ENCODE peak calls at places on chromosomes 3 and 15, in seven cellular contexts. B, C, W, N, U, D and T are unnamed samples.

GRCh38 chr15:65086680-65087111 is 10.2 kb downstream of the KBTBD13 start:
- DNase-seq in U (peak), D (no peak), W (no peak), N (no peak), C (no peak), B (peak), T (no peak)

GRCh38 chr3:52095990-52096775 is 39.8 kb upstream of the DUSP7 start:
- DNase-seq in D (no peak), C (no peak), U (peak), W (no peak), N (no peak), B (no peak), T (no peak)

GRCh38 chr15:98440917-98441316 is 207.4 kb upstream of the IGF1R start:
- DNase-seq in N (no peak), U (no peak), B (no peak), W (no peak), C (no peak), D (no peak), T (peak)

GRCh38 chr15:31831596-31831995 is 198.7 kb upstream of the CHRNA7 start:
- DNase-seq in D (no peak), C (no peak), W (no peak), U (no peak), B (no peak), N (no peak), T (no peak)

GRCh38 chr3:10515396-10515795 is 10.0 kb upstream of the ATP2B2 start:
- DNase-seq in N (no peak), U (no peak), D (no peak), W (no peak), C (no peak), B (no peak), T (no peak)

GRCh38 chr15:68806220-68807105 is 14.2 kb downstream of the ANP32A start:
- DNase-seq in C (no peak), B (no peak), N (no peak), D (no peak), U (no peak), W (no peak), T (no peak)

GRCh38 chr3:5151586-5151985 is 29.5 kb downstream of the ARL8B start:
- DNase-seq in U (no peak), W (no peak), B (no peak), D (no peak), C (no peak), N (no peak), T (no peak)

GRCh38 chr3:8239718-8240698 is 261.6 kb upstream of the LMCD1 start:
- DNase-seq in U (peak), B (peak), N (no peak), C (peak), D (peak), W (peak), T (peak)

GRCh38 chr3:195097331-195098255 is 173.4 kb downstream of the XXYLT1 start:
- DNase-seq in N (no peak), U (peak), B (no peak), D (no peak), W (peak), C (no peak), T (peak)

GRCh38 chr3:157789162-157789561 is 285.9 kb upstream of the VEPH1 start:
- DNase-seq in B (no peak), C (no peak), U (peak), N (no peak), W (no peak), D (no peak), T (no peak)

GRCh38 chr3:134796313-134797079 is 1.4 kb downstream of the EPHB1 start:
- DNase-seq in D (no peak), W (peak), U (peak), B (no peak), N (no peak), C (no peak), T (no peak)

GRCh38 chr3:124694486-124694885 is 35.8 kb upstream of the UMPS start:
- DNase-seq in N (no peak), D (no peak), C (no peak), W (no peak), B (no peak), U (peak), T (no peak)

DNA sequence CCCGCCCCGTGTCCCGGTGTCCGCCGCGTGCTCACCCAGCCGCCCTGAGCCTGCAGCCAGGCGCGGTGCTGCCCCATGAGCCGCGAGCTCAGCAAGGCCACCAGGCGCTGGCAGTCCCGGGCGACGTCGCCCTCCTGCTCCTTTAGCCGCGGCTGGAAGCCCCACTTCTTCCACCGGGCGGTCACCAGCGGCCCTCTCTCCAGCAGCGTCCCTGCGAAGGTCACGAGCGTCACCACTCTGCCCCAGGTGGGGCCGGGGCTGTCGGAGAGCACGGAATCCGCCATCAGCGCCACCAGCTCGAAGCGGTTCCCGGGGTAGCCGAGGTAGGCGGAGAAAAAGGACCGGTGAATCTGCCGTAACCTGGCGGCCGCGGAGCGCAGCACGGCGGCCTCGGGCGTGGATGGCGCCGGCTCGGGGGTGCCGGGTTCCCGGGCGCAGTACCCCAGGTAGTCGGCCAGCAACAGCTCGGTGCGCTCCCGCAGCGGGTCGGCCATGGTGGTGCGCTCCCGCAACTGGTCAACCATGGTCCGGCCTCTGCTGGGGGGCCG is 298 bp downstream of the BCL2L10 start:
- DNase-seq in B (no peak), N (no peak), U (no peak), W (no peak), D (no peak), C (peak), T (peak)
- H3K4me3 ChIP-seq in B (peak), N (no peak), U (peak), W (peak), D (peak), C (peak), T (peak)

GRCh38 chr15:94131875-94132274 is 99.5 kb upstream of the MCTP2 start:
- DNase-seq in D (no peak), B (no peak), W (no peak), U (no peak), N (no peak), C (no peak), T (no peak)
- TF ChIP-seq CTCF in D (no peak), B (no peak), W (no peak), U (peak), N (no peak), C (peak), T (no peak)

DNA sequence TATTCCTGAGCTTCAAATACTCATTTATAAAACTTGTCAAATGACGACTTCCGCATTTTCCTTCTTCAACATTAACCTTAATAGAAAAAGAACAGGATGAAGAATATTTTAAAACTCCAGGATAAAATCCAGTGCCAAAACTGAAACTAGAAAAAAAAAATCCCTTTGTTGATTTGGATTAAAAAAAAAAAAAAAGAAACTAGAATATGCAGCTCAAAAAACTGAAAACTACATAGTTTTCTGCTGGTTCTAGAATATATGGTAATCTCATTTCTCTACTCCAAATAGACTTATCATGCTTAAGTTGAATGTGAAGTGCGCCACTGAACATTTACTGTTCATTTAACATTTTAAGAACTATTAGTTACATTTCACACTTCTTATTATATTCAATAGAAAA is 6.0 kb downstream of the TRA2B start:
- DNase-seq in C (no peak), U (no peak), B (no peak), D (no peak), W (no peak), N (no peak), T (no peak)
- H3K4me3 ChIP-seq in C (peak), U (peak), B (no peak), D (peak), W (no peak), N (no peak), T (peak)

DNA sequence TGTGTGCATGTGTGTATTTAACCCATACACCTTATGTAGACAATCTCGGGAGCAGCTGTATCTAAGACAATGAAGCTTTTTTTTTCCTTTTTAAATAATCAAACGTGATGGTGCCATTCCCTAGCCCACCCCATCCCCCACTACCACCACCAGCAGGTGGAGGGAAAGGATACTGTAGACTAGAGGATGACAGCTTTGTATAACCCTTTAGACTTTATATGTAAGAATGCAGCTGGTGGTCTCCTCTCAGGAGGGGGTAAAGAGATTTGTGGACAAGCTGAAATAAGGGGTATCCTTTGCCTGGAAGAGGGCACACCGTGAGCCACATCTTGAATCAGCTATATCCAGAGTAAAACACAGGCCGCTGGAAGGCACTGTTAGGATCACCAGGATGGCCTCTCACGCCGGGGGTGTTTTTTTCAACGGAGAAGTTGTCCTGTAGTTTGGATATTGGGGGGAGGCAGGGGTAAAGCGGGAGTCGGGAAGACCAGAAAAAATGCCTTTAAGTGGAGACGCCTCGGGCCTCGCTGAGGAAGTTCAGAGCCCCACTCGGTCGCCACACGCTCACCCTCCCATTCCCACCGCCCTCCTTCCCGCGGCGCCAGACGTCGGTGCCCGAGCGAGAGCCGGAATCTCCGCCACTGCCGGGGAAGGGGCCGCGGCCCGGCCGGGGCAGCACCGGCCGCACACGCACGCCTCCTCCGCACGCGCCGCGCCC is 1.0 kb downstream of the KPNA4 start:
- DNase-seq in N (no peak), W (no peak), D (no peak), B (no peak), U (no peak), C (peak), T (peak)
- TF ChIP-seq CTCF in N (no peak), W (no peak), D (no peak), B (no peak), U (no peak), C (no peak), T (no peak)

GRCh38 chr3:32077260-32078084 is 28.9 kb upstream of the GPD1L start:
- DNase-seq in U (no peak), B (no peak), W (peak), N (no peak), D (no peak), C (no peak), T (no peak)
- H3K4me3 ChIP-seq in U (no peak), B (no peak), W (no peak), N (no peak), D (no peak), C (no peak), T (no peak)

GRCh38 chr3:171358171-171358890 is 101.9 kb downstream of the TNIK start:
- DNase-seq in U (peak), W (peak), D (no peak), C (no peak), N (no peak), B (no peak), T (peak)
- TF ChIP-seq CTCF in U (no peak), W (no peak), D (no peak), C (no peak), N (no peak), B (no peak), T (no peak)